ENCODE peak calls at places on chromosomes 7 and 10, in seven cellular contexts. O, A, B, G, T, L and W are unnamed samples.
A peak's percentile ranks its signal among the peaks of the same experiment; 100 is the strongest.

GRCh38 chr7:6709808-6710207 is 3.1 kb upstream of the ZNF12 start:
- DNase-seq in O (no peak), A (no peak), B (peak; percentile 22), G (no peak), T (no peak), L (no peak), W (no peak)

GRCh38 chr10:84329986-84330651 is 1.7 kb downstream of the CCSER2 start:
- DNase-seq in O (peak; percentile 54), A (no peak), B (no peak), G (no peak), T (no peak), L (no peak), W (no peak)

GRCh38 chr7:66306243-66306642 is 101.1 kb downstream of the TPST1 start:
- DNase-seq in O (peak; percentile 18), A (no peak), B (no peak), G (no peak), T (no peak), L (no peak), W (no peak)

GRCh38 chr10:81216949-81217348 is 658.0 kb upstream of the NRG3 start:
- DNase-seq in O (no peak), A (no peak), B (no peak), G (no peak), T (no peak), L (no peak), W (no peak)

GRCh38 chr10:15460661-15461060 is 89.6 kb upstream of the FAM171A1 start:
- DNase-seq in O (no peak), A (no peak), B (no peak), G (peak; percentile 38), T (no peak), L (no peak), W (no peak)

GRCh38 chr10:129755075-129756020 is 208.7 kb downstream of the EBF3 start:
- DNase-seq in O (no peak), A (no peak), B (no peak), G (no peak), T (no peak), L (no peak), W (no peak)

GRCh38 chr7:150988230-150989226 is 2.3 kb upstream of the NOS3 start:
- DNase-seq in O (no peak), A (peak; percentile 56), B (peak; percentile 79), G (no peak), T (no peak), L (peak; percentile 39), W (no peak)

GRCh38 chr7:126103582-126103981 is 1149.2 kb downstream of the GRM8 start:
- DNase-seq in O (no peak), A (no peak), B (no peak), G (no peak), T (no peak), L (no peak), W (no peak)

GRCh38 chr7:45259966-45260646 is 102.5 kb downstream of the RAMP3 start:
- DNase-seq in O (peak; percentile 15), A (peak; percentile 59), B (peak; percentile 80), G (peak; percentile 15), T (peak; percentile 25), L (peak; percentile 39), W (peak; percentile 34)

GRCh38 chr7:87083865-87084519 is 24.5 kb upstream of the ELAPOR2 start:
- DNase-seq in O (peak; percentile 7), A (no peak), B (peak; percentile 5), G (peak; percentile 2), T (no peak), L (no peak), W (no peak)

GRCh38 chr10:124646483-124647352 is 97.5 kb downstream of the FAM53B start:
- DNase-seq in O (peak; percentile 90), A (no peak), B (no peak), G (peak; percentile 79), T (no peak), L (peak; percentile 32), W (peak; percentile 75)

GRCh38 chr7:157400171-157400860 is 63.5 kb downstream of the DNAJB6 start:
- DNase-seq in O (no peak), A (no peak), B (no peak), G (no peak), T (no peak), L (no peak), W (no peak)